ENCODE peak calls at places on chromosomes 7 and 10, in ten cellular contexts. O is adrenal gland, L is AG04450, A is upper lobe of left lung, K is right atrium auricular region, Z is lung, I is heart left ventricle, E is lower lobe of right lung, H is esophagus muscularis mucosa, U is OCI-LY7. B is an unnamed sample. For H3K9me3, the result is how much of the 10 kb centered on the place peaks cover.

GRCh38 chr10:110355181-110355831 is 50.6 kb upstream of the SMNDC1 start:
- DNase-seq in O (no peak), L (no peak), A (peak), K (no peak), Z (no peak), I (no peak), E (no peak), H (no peak), U (peak), B (no peak)

GRCh38 chr7:50647286-50647980 is 82.2 kb upstream of the DDC start:
- DNase-seq in O (no peak), L (no peak), A (no peak), K (peak), Z (peak), I (no peak), E (no peak), H (no peak), U (no peak), B (no peak)

GRCh38 chr10:114544045-114544659 is 113.9 kb downstream of the ABLIM1 start:
- DNase-seq in O (no peak), L (no peak), A (no peak), K (no peak), Z (no peak), I (no peak), E (no peak), H (no peak), U (peak), B (peak)

GRCh38 chr7:148715027-148715426 is 16.3 kb downstream of the CUL1 start:
- DNase-seq in O (no peak), L (no peak), A (no peak), K (no peak), Z (no peak), I (no peak), E (no peak), H (no peak), U (peak), B (no peak)

GRCh38 chr7:97064972-97065587 is 40.4 kb upstream of the DLX5 start:
- DNase-seq in O (peak), L (peak), A (no peak), K (no peak), Z (no peak), I (no peak), E (no peak), H (no peak), U (peak), B (no peak)

GRCh38 chr7:51352174-51353145 is 35.9 kb upstream of the COBL start:
- DNase-seq in O (no peak), L (no peak), A (no peak), K (no peak), Z (no peak), I (no peak), E (no peak), H (no peak), U (no peak), B (no peak)

GRCh38 chr10:44966816-44967509 is 7.4 kb downstream of the RASSF4 start:
- DNase-seq in O (peak), L (no peak), A (no peak), K (peak), Z (no peak), I (no peak), E (no peak), H (no peak), U (peak), B (peak)

GRCh38 chr7:121395494-121395960 is 581 bp downstream of the FAM3C start:
- DNase-seq in O (peak), L (no peak), A (no peak), K (no peak), Z (no peak), I (no peak), E (no peak), H (no peak), U (peak), B (peak)

GRCh38 chr10:28841625-28842024 is 164.3 kb downstream of the BAMBI start:
- DNase-seq in O (peak), L (no peak), A (no peak), K (no peak), Z (no peak), I (peak), E (no peak), H (no peak), U (no peak), B (no peak)

GRCh38 chr7:122304996-122305421 is 459 bp upstream of the FEZF1 start:
- DNase-seq in O (no peak), L (no peak), A (peak), K (no peak), Z (no peak), I (no peak), E (no peak), H (no peak), U (no peak), B (no peak)

GRCh38 chr7:148921189-148921588 is 37.1 kb upstream of the EZH2 start:
- DNase-seq in O (no peak), L (no peak), A (no peak), K (no peak), Z (no peak), I (no peak), E (no peak), H (no peak), U (no peak), B (no peak)

GRCh38 chr10:93199221-93199681 is 125.6 kb downstream of the CYP26A1 start:
- DNase-seq in O (peak), L (no peak), A (no peak), K (peak), Z (peak), I (peak), E (peak), H (peak), U (no peak), B (peak)

GRCh38 chr10:129971381-129972144 is 7.5 kb upstream of the EBF3 start:
- DNase-seq in O (peak), L (no peak), A (peak), K (no peak), Z (peak), I (no peak), E (peak), H (peak), U (no peak), B (peak)

GRCh38 chr7:28293529-28293835 is 112.9 kb upstream of the JAZF1 start:
- DNase-seq in O (no peak), L (no peak), A (no peak), K (no peak), Z (no peak), I (no peak), E (no peak), H (no peak), U (no peak), B (no peak)

GRCh38 chr7:66099551-66100407 is 14.9 kb upstream of the CRCP start:
- DNase-seq in O (peak), L (peak), A (no peak), K (peak), Z (peak), I (peak), E (peak), H (peak), U (peak), B (peak)

GRCh38 chr10:15112657-15113056 is 15.5 kb downstream of the RPP38 start:
- DNase-seq in O (no peak), L (no peak), A (no peak), K (no peak), Z (no peak), I (no peak), E (no peak), H (no peak), U (no peak), B (no peak)

GRCh38 chr10:116723428-116724281 is 18.7 kb downstream of the HSPA12A start:
- DNase-seq in O (no peak), L (no peak), A (no peak), K (no peak), Z (no peak), I (no peak), E (no peak), H (no peak), U (no peak), B (no peak)

DNA sequence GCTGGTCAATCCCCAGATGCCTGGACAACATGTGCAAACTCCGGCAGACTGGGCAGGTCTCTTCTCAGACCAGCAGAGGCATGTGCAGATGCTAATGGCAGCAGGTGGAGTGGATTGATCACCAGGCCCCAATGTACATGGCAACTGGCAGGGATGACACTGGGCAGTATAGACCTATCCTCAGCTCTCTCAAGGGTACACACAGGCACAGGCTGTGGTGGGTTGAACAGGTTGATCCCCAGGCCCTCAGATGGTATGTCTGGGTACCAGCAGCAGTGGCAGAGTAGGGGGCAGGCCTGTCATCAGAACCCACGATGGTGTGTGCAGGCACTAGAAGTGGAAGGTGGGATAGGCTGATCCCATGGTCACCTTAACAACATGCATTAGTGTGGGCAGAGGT is 98.7 kb downstream of the LANCL2 start:
- DNase-seq in O (no peak), L (no peak), A (no peak), K (no peak), Z (no peak), I (no peak), E (no peak), H (peak), U (no peak), B (no peak)
- H3K9me3 ChIP-seq in O (under half), L (under half), A (under half), K (under half), Z (under half), I (under half), E (under half), H (under half), U (under half), B (under half)

GRCh38 chr7:151633516-151633812 is 113.8 kb upstream of the RHEB start:
- DNase-seq in O (no peak), L (no peak), A (no peak), K (no peak), Z (no peak), I (no peak), E (no peak), H (no peak), U (no peak), B (no peak)

GRCh38 chr7:151630349-151630748 is 110.7 kb upstream of the RHEB start:
- DNase-seq in O (no peak), L (no peak), A (no peak), K (no peak), Z (no peak), I (no peak), E (no peak), H (no peak), U (no peak), B (no peak)

GRCh38 chr7:151631149-151631967 is 111.7 kb upstream of the RHEB start:
- DNase-seq in O (no peak), L (no peak), A (no peak), K (no peak), Z (no peak), I (no peak), E (no peak), H (no peak), U (peak), B (peak)

GRCh38 chr7:151632750-151633515 is 113.2 kb upstream of the RHEB start:
- DNase-seq in O (peak), L (no peak), A (peak), K (peak), Z (peak), I (peak), E (peak), H (no peak), U (peak), B (peak)

DNA sequence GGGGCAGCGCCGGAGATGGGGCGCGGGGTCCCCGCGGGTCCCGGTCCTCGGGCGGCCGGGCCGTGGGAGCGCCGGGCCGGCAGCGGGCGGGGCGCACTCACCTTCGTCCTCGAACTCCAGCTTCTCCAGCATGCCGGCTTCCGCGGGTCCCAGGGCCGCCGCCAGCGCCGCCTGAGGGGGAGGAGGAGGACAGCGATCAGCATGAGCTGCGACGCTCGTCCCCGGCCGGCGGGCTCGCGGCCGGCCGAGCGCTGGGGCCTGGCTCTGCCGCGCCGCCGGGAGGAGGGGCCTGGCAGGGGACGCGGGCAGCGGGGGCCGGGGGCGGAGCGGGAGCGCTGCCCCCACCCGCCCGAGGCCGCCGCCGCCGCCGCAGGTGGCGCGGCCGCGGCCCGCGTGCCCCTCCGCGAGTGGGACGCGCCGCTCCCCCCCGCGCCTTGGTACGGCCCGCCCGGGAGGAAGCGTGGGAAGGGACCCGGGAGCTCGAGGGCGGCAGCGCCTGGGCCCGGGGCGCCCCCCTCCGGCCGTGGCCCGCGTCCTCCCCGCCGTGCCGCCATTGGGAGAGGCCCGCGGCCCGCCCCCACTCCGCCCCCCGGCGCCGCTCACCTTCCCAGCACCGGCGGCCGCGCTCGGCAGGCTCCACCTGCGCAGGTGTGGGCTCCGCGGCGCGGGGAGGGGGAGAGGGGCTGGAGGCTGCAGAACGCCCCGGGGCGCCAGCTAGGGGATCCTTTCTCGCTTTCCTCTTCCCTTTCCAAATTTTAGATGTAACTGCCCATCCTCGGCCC is 112.5 kb upstream of the RHEB start:
- DNase-seq in O (peak), L (peak), A (peak), K (peak), Z (peak), I (peak), E (peak), H (no peak), U (peak), B (peak)
- TF ChIP-seq CTCF in O (no peak), L (peak), A (peak), K (no peak), Z (peak), I (peak), E (no peak), H (peak), U (peak), B (no peak)

DNA sequence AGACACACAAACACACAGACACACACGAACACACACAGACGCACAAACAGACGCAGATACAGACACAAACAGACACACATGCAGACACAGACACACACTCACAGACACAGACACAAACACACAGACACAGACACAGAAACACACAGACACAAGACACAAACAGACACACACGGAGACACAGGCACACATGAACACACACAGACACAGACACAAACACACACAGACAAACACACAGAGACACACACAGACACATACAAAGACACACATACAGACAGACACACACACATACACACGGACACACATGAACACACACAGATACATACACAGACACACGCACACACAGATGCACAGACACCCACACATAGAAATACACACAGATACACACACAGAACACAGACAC is 434.9 kb downstream of the DNAJB6 start:
- DNase-seq in O (no peak), L (no peak), A (no peak), K (no peak), Z (no peak), I (no peak), E (no peak), H (no peak), U (no peak), B (no peak)
- H3K9me3 ChIP-seq in O (under half), L (half or more), A (under half), K (under half), Z (under half), I (under half), E (under half), H (under half), U (under half), B (under half)

DNA sequence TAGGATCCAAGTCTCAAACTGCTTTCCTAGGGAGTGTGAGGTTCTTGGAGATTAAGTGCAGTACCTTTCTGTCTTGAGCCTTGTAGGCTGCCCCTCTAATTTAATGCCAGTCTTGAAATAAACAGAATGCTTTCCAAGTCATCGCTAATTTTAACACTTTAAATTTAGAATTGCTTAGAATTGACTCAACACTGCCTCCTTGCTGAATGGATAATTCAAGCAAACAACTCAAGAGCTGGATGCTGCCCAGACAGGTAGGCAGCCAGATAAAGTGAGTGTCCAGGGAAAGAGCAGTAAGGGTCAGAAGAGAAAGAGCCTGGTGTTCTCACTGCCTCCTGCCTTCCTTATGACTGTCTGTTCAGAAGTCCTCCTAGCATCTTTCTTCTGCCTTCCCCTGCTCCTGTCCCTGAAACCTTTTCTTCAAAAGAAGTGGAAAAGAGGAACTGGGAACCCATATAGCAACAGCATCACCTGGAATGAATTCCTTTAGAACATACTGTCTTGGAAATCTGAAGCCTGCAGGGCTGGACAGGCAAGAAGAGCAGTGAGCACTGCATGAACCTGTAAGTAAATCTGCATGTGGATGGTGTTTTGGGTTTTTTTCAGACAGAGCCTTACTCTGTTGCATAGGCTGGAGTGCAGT is 3.1 kb upstream of the GOT1 start:
- DNase-seq in O (no peak), L (no peak), A (no peak), K (no peak), Z (no peak), I (no peak), E (no peak), H (no peak), U (no peak), B (no peak)
- TF ChIP-seq CTCF in O (no peak), L (peak), A (no peak), K (no peak), Z (no peak), I (peak), E (no peak), H (peak), U (peak), B (peak)

DNA sequence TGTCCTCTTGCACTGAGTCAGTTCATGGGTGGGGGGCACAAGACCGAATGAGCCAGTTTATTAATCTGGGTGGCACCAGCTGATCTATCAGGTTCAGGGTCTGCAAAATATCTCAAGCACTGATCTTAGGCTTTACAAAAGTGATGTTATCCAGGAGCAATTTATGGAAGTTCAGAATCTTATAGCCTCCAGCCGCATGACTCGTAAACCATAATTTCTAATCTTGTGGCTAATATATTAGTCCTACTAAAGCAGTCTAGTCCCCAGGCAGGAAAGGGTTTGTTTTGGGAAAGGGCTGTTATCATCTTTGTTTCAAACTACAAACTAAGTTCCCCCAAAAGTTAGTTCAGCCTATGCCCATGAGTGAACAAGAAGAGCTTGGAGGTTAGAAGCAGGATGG is 33.9 kb downstream of the AKR1C8 start:
- DNase-seq in O (no peak), L (no peak), A (no peak), K (no peak), Z (no peak), I (no peak), E (no peak), H (no peak), U (no peak), B (no peak)
- H3K9me3 ChIP-seq in O (under half), L (under half), A (under half), K (under half), Z (under half), I (under half), E (under half), H (under half), U (under half), B (under half)

GRCh38 chr7:31172071-31172470 is 120.0 kb downstream of the ADCYAP1R1 start:
- DNase-seq in O (no peak), L (no peak), A (no peak), K (no peak), Z (no peak), I (no peak), E (no peak), H (no peak), U (no peak), B (no peak)

GRCh38 chr7:31171216-31171750 is 119.2 kb downstream of the ADCYAP1R1 start:
- DNase-seq in O (no peak), L (no peak), A (no peak), K (no peak), Z (no peak), I (no peak), E (no peak), H (no peak), U (no peak), B (no peak)

DNA sequence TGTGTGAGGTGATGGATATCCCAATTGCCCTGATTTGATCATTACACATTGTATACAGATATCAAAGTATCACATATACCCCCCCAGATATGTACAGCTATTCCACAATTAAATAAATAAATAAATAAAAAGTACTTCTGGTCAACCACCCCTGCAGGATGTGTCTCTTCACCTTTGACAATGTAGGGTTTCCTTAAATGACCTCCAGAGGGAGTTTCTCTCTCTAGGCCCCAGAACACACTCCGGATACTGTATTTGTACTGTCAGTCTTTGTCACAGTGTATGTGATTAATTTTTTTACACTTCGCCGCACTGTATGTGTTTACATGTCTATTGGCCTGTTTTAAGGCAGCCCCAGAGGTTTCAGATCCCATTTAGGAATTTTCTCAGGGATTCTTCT is 123.6 kb downstream of the ADCYAP1R1 start:
- DNase-seq in O (no peak), L (no peak), A (no peak), K (no peak), Z (no peak), I (no peak), E (no peak), H (no peak), U (peak), B (no peak)
- TF ChIP-seq CTCF in O (no peak), L (peak), A (no peak), K (no peak), Z (no peak), I (no peak), E (no peak), H (no peak), U (peak), B (no peak)

GRCh38 chr7:56537952-56538351 is 421.7 kb upstream of the NUPR2 start:
- DNase-seq in O (no peak), L (no peak), A (peak), K (no peak), Z (no peak), I (peak), E (no peak), H (no peak), U (no peak), B (no peak)
- H3K9me3 ChIP-seq in O (under half), L (half or more), A (half or more), K (under half), Z (half or more), I (under half), E (under half), H (under half), U (under half), B (under half)

B was measured in colonic mucosa.